ENCODE peak calls at places on chromosomes 5 and 9, in six cellular contexts. Y is HCT116, O is suprapubic skin, I is sigmoid colon, Q is H1, E is Panc1. F is an unnamed sample.

GRCh38 chr9:130058154-130058553 is 4.4 kb downstream of the GPR107 start:
- DNase-seq in Y (no peak), Q (no peak), O (no peak), I (peak), E (no peak), F (no peak)

GRCh38 chr9:110742741-110743371 is 74.3 kb downstream of the MUSK start:
- DNase-seq in Q (no peak), Y (no peak), O (no peak), I (no peak), E (no peak), F (no peak)

GRCh38 chr5:64874753-64875152 is 106.0 kb downstream of the CWC27 start:
- DNase-seq in Q (no peak), Y (no peak), E (no peak), I (no peak), O (no peak), F (no peak)

GRCh38 chr5:1386274-1386717 is 41.4 kb upstream of the CLPTM1L start:
- DNase-seq in O (no peak), E (no peak), I (no peak), Y (no peak), Q (peak), F (peak)

GRCh38 chr5:64229163-64229774 is 63.6 kb downstream of the RNF180 start:
- DNase-seq in O (no peak), E (no peak), I (no peak), Y (no peak), Q (no peak), F (no peak)

GRCh38 chr9:71177901-71178300 is 56.5 kb upstream of the TRPM3 start:
- DNase-seq in E (no peak), Y (no peak), O (no peak), I (no peak), Q (no peak), F (no peak)

GRCh38 chr9:98491778-98492177 is 217.0 kb downstream of the GABBR2 start:
- DNase-seq in O (no peak), Y (no peak), I (no peak), Q (no peak), E (no peak), F (no peak)

GRCh38 chr5:172490739-172491461 is 36.6 kb upstream of the SH3PXD2B start:
- DNase-seq in E (no peak), O (peak), Q (no peak), Y (no peak), I (no peak), F (no peak)

GRCh38 chr5:58582004-58582403 is 871 bp upstream of the RAB3C start:
- DNase-seq in Q (peak), I (no peak), Y (no peak), O (no peak), E (no peak), F (no peak)

GRCh38 chr9:111711548-111711947 is 50.1 kb downstream of the GNG10 start:
- DNase-seq in Q (no peak), I (no peak), E (no peak), O (no peak), Y (no peak), F (no peak)

GRCh38 chr5:112626079-112626478 is 111.6 kb upstream of the APC start:
- DNase-seq in Y (no peak), Q (no peak), I (no peak), E (no peak), O (no peak), F (no peak)

GRCh38 chr9:134239130-134239888 is 74.9 kb upstream of the RNU6ATAC start:
- DNase-seq in E (no peak), O (no peak), Q (no peak), I (no peak), Y (no peak), F (no peak)

GRCh38 chr5:29811914-29812679 is 1381.4 kb upstream of the CDH6 start:
- DNase-seq in Q (no peak), E (no peak), I (no peak), Y (no peak), O (no peak), F (no peak)

GRCh38 chr5:10145922-10146321 is 103.8 kb downstream of the ATPSCKMT start:
- DNase-seq in I (no peak), O (no peak), E (peak), Y (peak), Q (no peak), F (no peak)

GRCh38 chr5:142433526-142434321 is 108.9 kb upstream of the SPRY4 start:
- DNase-seq in Y (no peak), Q (no peak), I (no peak), E (no peak), O (no peak), F (no peak)

GRCh38 chr9:113772121-113772885 is 103.8 kb upstream of the ZNF618 start:
- DNase-seq in Q (no peak), E (no peak), Y (no peak), I (no peak), O (no peak), F (no peak)

GRCh38 chr9:242461-243080 is 27.9 kb downstream of the DOCK8 start:
- DNase-seq in I (no peak), Y (no peak), O (no peak), Q (no peak), E (no peak), F (no peak)

GRCh38 chr9:83978992-83979811 is 813 bp downstream of the HNRNPK start:
- DNase-seq in Q (peak), I (peak), Y (no peak), O (peak), E (no peak), F (peak)

GRCh38 chr5:132363431-132364112 is 5.9 kb upstream of the SLC22A5 start:
- DNase-seq in O (no peak), I (no peak), Q (no peak), E (no peak), Y (peak), F (no peak)

GRCh38 chr5:5886812-5887486 is 464.5 kb downstream of the ICE1 start:
- DNase-seq in O (no peak), Q (peak), I (no peak), E (no peak), Y (no peak), F (no peak)

GRCh38 chr5:149799965-149800516 is 69.9 kb downstream of the PPARGC1B start:
- DNase-seq in Q (no peak), E (no peak), I (no peak), O (no peak), Y (no peak), F (no peak)

GRCh38 chr5:84274585-84275468 is 109.9 kb downstream of the EDIL3 start:
- DNase-seq in Q (peak), Y (peak), O (no peak), I (no peak), E (no peak), F (no peak)

GRCh38 chr5:158384535-158385421 is 525.8 kb upstream of the CLINT1 start:
- DNase-seq in E (peak), Q (no peak), O (no peak), I (peak), Y (peak), F (no peak)

GRCh38 chr5:111129938-111130337 is 37.8 kb downstream of the WDR36 start:
- DNase-seq in Y (no peak), Q (no peak), O (no peak), I (no peak), E (no peak), F (no peak)

GRCh38 chr5:8845316-8845715 is 700.6 kb downstream of the SEMA5A start:
- DNase-seq in O (no peak), Y (no peak), I (no peak), Q (no peak), E (no peak), F (no peak)

GRCh38 chr9:96567203-96567700 is 52.4 kb downstream of the CDC14B start:
- DNase-seq in Q (no peak), O (peak), Y (no peak), E (no peak), I (no peak), F (no peak)

GRCh38 chr5:158640581-158640980 is 459.1 kb downstream of the EBF1 start:
- DNase-seq in I (no peak), Q (no peak), E (no peak), Y (no peak), O (no peak), F (no peak)

GRCh38 chr5:1208221-1208742 is 6.9 kb downstream of the SLC6A19 start:
- DNase-seq in E (no peak), Q (no peak), I (no peak), Y (no peak), O (no peak), F (no peak)

GRCh38 chr5:54895816-54896341 is 89.5 kb downstream of the ESM1 start:
- DNase-seq in Q (no peak), O (no peak), Y (peak), I (no peak), E (no peak), F (peak)

GRCh38 chr5:42950466-42951168 is 89.5 kb downstream of the ANXA2R start:
- DNase-seq in Q (no peak), I (peak), O (peak), Y (peak), E (peak), F (no peak)

GRCh38 chr5:11224788-11225187 is 463.8 kb upstream of the DAP start:
- DNase-seq in Y (no peak), E (no peak), Q (no peak), O (no peak), I (no peak), F (no peak)

GRCh38 chr9:113993838-113994540 is 84.1 kb downstream of the AMBP start:
- DNase-seq in I (peak), O (peak), E (no peak), Q (no peak), Y (no peak), F (peak)

GRCh38 chr9:108058137-108058779 is 568.7 kb upstream of the KLF4 start:
- DNase-seq in I (no peak), Q (no peak), O (no peak), Y (no peak), E (no peak), F (no peak)

GRCh38 chr9:129722913-129723312 is 29.9 kb downstream of the PTGES start:
- DNase-seq in I (no peak), Q (no peak), O (no peak), Y (no peak), E (no peak), F (no peak)

GRCh38 chr5:103435136-103435914 is 127.3 kb downstream of the NUDT12 start:
- DNase-seq in Y (no peak), E (no peak), I (no peak), Q (no peak), O (no peak), F (no peak)

GRCh38 chr5:116600876-116601275 is 26.3 kb upstream of the SEMA6A start:
- DNase-seq in I (no peak), O (no peak), E (no peak), Q (no peak), Y (no peak), F (no peak)

GRCh38 chr5:30849801-30850370 is 343.6 kb upstream of the CDH6 start:
- DNase-seq in Q (no peak), Y (no peak), O (no peak), I (no peak), E (peak), F (no peak)

GRCh38 chr5:54547711-54548250 is 30.2 kb downstream of the SNX18 start:
- DNase-seq in I (peak), O (peak), Q (no peak), E (no peak), Y (no peak), F (no peak)

GRCh38 chr9:126985870-126986498 is 71.4 kb downstream of the RALGPS1 start:
- DNase-seq in O (no peak), Q (no peak), I (no peak), E (no peak), Y (peak), F (no peak)

GRCh38 chr9:78029601-78030552 is 1.7 kb downstream of the GNAQ start:
- DNase-seq in Q (no peak), I (peak), O (no peak), Y (no peak), E (no peak), F (no peak)

DNA sequence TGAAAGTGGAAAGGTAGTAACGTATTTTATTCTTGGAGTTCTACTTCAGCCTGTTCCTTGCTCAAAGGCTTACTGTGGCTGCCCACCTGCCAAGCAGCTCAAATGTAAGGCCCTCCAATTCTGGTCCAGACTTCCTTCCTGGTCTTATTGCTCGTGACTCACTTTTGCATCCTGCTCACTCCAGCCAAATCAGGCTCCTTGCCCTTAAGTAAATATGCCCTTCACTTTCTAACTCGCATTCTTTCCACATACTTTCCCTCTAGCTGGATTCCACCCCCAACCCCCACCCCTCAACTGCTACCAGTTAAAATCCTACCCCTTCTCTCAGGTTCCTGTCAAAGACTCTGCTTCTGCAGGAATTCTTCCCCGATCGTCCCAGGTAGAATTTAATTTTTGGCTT is 96.6 kb downstream of the GALNT10 start:
- DNase-seq in O (no peak), Y (no peak), E (no peak), Q (no peak), I (no peak), F (no peak)
- TF ChIP-seq POLR2AphosphoS5 in O (no peak), Y (no peak), E (no peak), Q (no peak), I (no peak), F (no peak)

GRCh38 chr5:166772770-166773169 is 1518.7 kb upstream of the WWC1 start:
- DNase-seq in Q (no peak), Y (no peak), E (no peak), O (no peak), I (no peak), F (no peak)
- TF ChIP-seq POLR2AphosphoS5 in Q (no peak), Y (no peak), E (no peak), O (no peak), I (no peak), F (no peak)

GRCh38 chr5:177194278-177194677 is 60.7 kb downstream of the NSD1 start:
- DNase-seq in Q (no peak), Y (peak), O (no peak), E (peak), I (no peak), F (no peak)
- TF ChIP-seq POLR2AphosphoS5 in Q (no peak), Y (peak), O (no peak), E (no peak), I (no peak), F (no peak)

DNA sequence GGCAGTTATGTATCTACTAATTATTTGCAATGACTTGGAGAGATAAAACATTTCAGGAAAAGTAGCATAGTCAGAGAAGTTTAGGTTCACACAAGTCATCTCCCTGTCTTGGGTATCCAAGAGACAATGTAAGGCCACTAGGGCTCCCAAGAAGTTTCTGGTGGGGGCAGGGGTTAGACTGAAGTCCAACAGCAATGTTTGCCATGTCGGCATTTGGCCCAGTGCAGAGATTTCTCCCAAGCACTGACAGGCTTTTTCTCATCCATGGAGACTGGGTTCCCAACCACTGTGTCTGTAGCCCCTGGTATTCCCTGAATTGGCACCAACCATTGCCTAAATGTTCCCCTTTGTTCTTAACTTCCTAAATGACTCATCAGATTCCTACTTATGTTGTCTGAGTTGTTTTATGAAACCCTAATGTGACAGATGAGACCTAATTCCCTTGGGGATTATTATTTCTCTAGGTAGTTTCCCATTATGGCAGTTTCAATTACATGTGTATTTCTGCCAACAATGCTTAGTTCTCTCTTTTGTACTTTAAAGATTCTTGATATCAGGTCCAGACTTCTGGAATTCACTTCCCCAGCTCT is 103.6 kb upstream of the EGFLAM start:
- DNase-seq in I (no peak), Q (no peak), Y (no peak), E (no peak), O (no peak), F (no peak)
- TF ChIP-seq POLR2AphosphoS5 in I (no peak), Q (no peak), Y (no peak), E (no peak), O (no peak), F (no peak)

GRCh38 chr5:139577689-139578347 is 16.7 kb downstream of the UBE2D2 start:
- DNase-seq in O (no peak), I (no peak), Y (no peak), Q (no peak), E (no peak), F (no peak)
- TF ChIP-seq POLR2AphosphoS5 in O (no peak), I (no peak), Y (no peak), Q (no peak), E (no peak), F (no peak)

GRCh38 chr9:37485389-37486255 is at the start of gene POLR1E:
- DNase-seq in E (peak), Q (peak), O (peak), I (peak), Y (peak), F (peak)

GRCh38 chr9:37486256-37486615 is 488 bp downstream of the POLR1E start:
- DNase-seq in Y (no peak), I (no peak), E (no peak), O (no peak), Q (no peak), F (no peak)

GRCh38 chr9:37491939-37492338 is 6.2 kb downstream of the POLR1E start:
- DNase-seq in Q (no peak), I (no peak), E (no peak), Y (no peak), O (no peak), F (no peak)

GRCh38 chr9:37486616-37487544 is 1.1 kb downstream of the POLR1E start:
- DNase-seq in O (peak), Q (no peak), E (no peak), Y (no peak), I (peak), F (no peak)
- TF ChIP-seq POLR2AphosphoS5 in O (no peak), Q (no peak), E (no peak), Y (no peak), I (no peak), F (no peak)

F was measured in breast epithelium.